ENCODE peak calls at places on chromosome 3, in six cellular contexts. One of them, this sample, is unnamed.

GRCh38 chr3:159911011-159911663 is 77.5 kb upstream of the IL12A start:
- DNase-seq in mammary epithelial cell: peak; percentile 17
- DNase-seq in GM12878: no peak
- DNase-seq in neuronal stem cell: no peak
- DNase-seq in colonic mucosa: no peak
- DNase-seq in IMR-90: no peak
- DNase-seq in this sample: no peak

GRCh38 chr3:142964150-142964498 is 650 bp upstream of the PAQR9 start:
- DNase-seq in mammary epithelial cell: no peak
- DNase-seq in IMR-90: peak; percentile 4
- DNase-seq in neuronal stem cell: peak; percentile 39
- DNase-seq in GM12878: no peak
- DNase-seq in colonic mucosa: no peak
- DNase-seq in this sample: peak; percentile 76

GRCh38 chr3:45545476-45545875 is 49.1 kb upstream of the LIMD1 start:
- DNase-seq in mammary epithelial cell: no peak
- DNase-seq in colonic mucosa: no peak
- DNase-seq in neuronal stem cell: no peak
- DNase-seq in GM12878: no peak
- DNase-seq in IMR-90: peak; percentile 45
- DNase-seq in this sample: peak; percentile 36

GRCh38 chr3:161081675-161082462 is 23.3 kb downstream of the B3GALNT1 start:
- DNase-seq in mammary epithelial cell: no peak
- DNase-seq in GM12878: no peak
- DNase-seq in neuronal stem cell: no peak
- DNase-seq in IMR-90: no peak
- DNase-seq in colonic mucosa: no peak
- DNase-seq in this sample: no peak

GRCh38 chr3:27385504-27385903 is 16.3 kb upstream of the NEK10 start:
- DNase-seq in GM12878: no peak
- DNase-seq in neuronal stem cell: no peak
- DNase-seq in IMR-90: no peak
- DNase-seq in colonic mucosa: no peak
- DNase-seq in mammary epithelial cell: no peak
- DNase-seq in this sample: no peak

GRCh38 chr3:122594025-122594424 is 16.6 kb downstream of the PARP15 start:
- DNase-seq in neuronal stem cell: no peak
- DNase-seq in IMR-90: no peak
- DNase-seq in mammary epithelial cell: no peak
- DNase-seq in colonic mucosa: no peak
- DNase-seq in GM12878: no peak
- DNase-seq in this sample: no peak

GRCh38 chr3:114206342-114206741 is 27.5 kb upstream of the DRD3 start:
- DNase-seq in colonic mucosa: no peak
- DNase-seq in GM12878: no peak
- DNase-seq in neuronal stem cell: no peak
- DNase-seq in mammary epithelial cell: no peak
- DNase-seq in IMR-90: no peak
- DNase-seq in this sample: no peak

GRCh38 chr3:12969487-12969886 is 103.7 kb downstream of the IQSEC1 start:
- DNase-seq in neuronal stem cell: no peak
- DNase-seq in mammary epithelial cell: no peak
- DNase-seq in colonic mucosa: no peak
- DNase-seq in GM12878: no peak
- DNase-seq in IMR-90: no peak
- DNase-seq in this sample: no peak

GRCh38 chr3:107216229-107216628 is 161.0 kb upstream of the CCDC54 start:
- DNase-seq in neuronal stem cell: no peak
- DNase-seq in colonic mucosa: no peak
- DNase-seq in mammary epithelial cell: no peak
- DNase-seq in IMR-90: no peak
- DNase-seq in GM12878: no peak
- DNase-seq in this sample: no peak

GRCh38 chr3:72338942-72339749 is 509.1 kb downstream of the SHQ1 start:
- DNase-seq in neuronal stem cell: no peak
- DNase-seq in colonic mucosa: no peak
- DNase-seq in mammary epithelial cell: peak; percentile 98
- DNase-seq in IMR-90: peak; percentile 97
- DNase-seq in GM12878: peak; percentile 15
- DNase-seq in this sample: no peak

GRCh38 chr3:17179381-17180205 is 294.8 kb downstream of the PLCL2 start:
- DNase-seq in colonic mucosa: no peak
- DNase-seq in mammary epithelial cell: no peak
- DNase-seq in IMR-90: peak; percentile 13
- DNase-seq in neuronal stem cell: no peak
- DNase-seq in GM12878: peak; percentile 56
- DNase-seq in this sample: no peak

GRCh38 chr3:102400142-102400541 is 34.7 kb upstream of the ZPLD1 start:
- DNase-seq in mammary epithelial cell: peak; percentile 60
- DNase-seq in IMR-90: peak; percentile 71
- DNase-seq in neuronal stem cell: no peak
- DNase-seq in GM12878: no peak
- DNase-seq in colonic mucosa: no peak
- DNase-seq in this sample: no peak

GRCh38 chr3:36075491-36075890 is 304.8 kb upstream of the STAC start:
- DNase-seq in colonic mucosa: no peak
- DNase-seq in GM12878: no peak
- DNase-seq in neuronal stem cell: no peak
- DNase-seq in IMR-90: no peak
- DNase-seq in mammary epithelial cell: peak; percentile 2
- DNase-seq in this sample: no peak

GRCh38 chr3:141191097-141191749 is 40.4 kb upstream of the PXYLP1 start:
- DNase-seq in GM12878: no peak
- DNase-seq in neuronal stem cell: no peak
- DNase-seq in mammary epithelial cell: peak; percentile 45
- DNase-seq in colonic mucosa: no peak
- DNase-seq in IMR-90: peak; percentile 6
- DNase-seq in this sample: no peak

GRCh38 chr3:146873748-146874147 is 268.6 kb upstream of the PLSCR5 start:
- DNase-seq in colonic mucosa: no peak
- DNase-seq in mammary epithelial cell: no peak
- DNase-seq in GM12878: no peak
- DNase-seq in IMR-90: no peak
- DNase-seq in neuronal stem cell: no peak
- DNase-seq in this sample: no peak

GRCh38 chr3:189132125-189132744 is 39.5 kb upstream of the TPRG1 start:
- DNase-seq in IMR-90: peak; percentile 82
- DNase-seq in colonic mucosa: peak; percentile 61
- DNase-seq in neuronal stem cell: no peak
- DNase-seq in GM12878: peak; percentile 9
- DNase-seq in mammary epithelial cell: peak; percentile 84
- DNase-seq in this sample: no peak

GRCh38 chr3:32326791-32327190 is 64.9 kb upstream of the CMTM7 start:
- DNase-seq in colonic mucosa: no peak
- DNase-seq in IMR-90: no peak
- DNase-seq in neuronal stem cell: no peak
- DNase-seq in mammary epithelial cell: no peak
- DNase-seq in GM12878: no peak
- DNase-seq in this sample: no peak
- H3K4me1 ChIP-seq in colonic mucosa: no peaks in the 10 kb centered on the region
- H3K4me1 ChIP-seq in IMR-90: no peaks in the 10 kb centered on the region
- H3K4me1 ChIP-seq in neuronal stem cell: peaks cover 23% of the 10 kb centered on the region
- H3K4me1 ChIP-seq in mammary epithelial cell: no peaks in the 10 kb centered on the region
- H3K4me1 ChIP-seq in GM12878: no peaks in the 10 kb centered on the region
- H3K4me1 ChIP-seq in this sample: peaks cover 11% of the 10 kb centered on the region

DNA sequence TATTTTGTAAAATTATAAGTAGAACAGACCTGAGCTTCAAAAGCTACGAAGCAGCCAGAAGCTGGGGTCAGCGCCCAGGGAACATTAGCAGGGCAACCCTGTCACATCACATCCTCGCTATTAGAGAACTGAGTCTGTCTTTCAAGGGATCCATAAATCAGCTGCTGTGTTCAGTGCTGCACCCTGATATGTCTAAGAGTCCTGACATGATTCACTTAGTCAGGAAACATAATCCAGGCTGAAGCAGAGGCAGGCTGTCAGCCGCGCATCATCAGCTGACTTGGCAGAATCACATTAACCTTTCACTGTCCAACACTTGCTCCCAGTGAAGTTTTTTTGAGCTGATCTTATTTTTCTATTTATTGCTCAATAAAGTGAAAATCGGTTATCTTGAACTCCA is 23.5 kb downstream of the MYH15 start:
- DNase-seq in mammary epithelial cell: peak; percentile 61
- DNase-seq in colonic mucosa: no peak
- DNase-seq in neuronal stem cell: no peak
- DNase-seq in IMR-90: peak; percentile 71
- DNase-seq in GM12878: no peak
- DNase-seq in this sample: no peak
- H3K9ac ChIP-seq in mammary epithelial cell: no peak overlapping the region
- H3K9ac ChIP-seq in colonic mucosa: no peak overlapping the region
- H3K9ac ChIP-seq in neuronal stem cell: no peak overlapping the region
- H3K9ac ChIP-seq in IMR-90: no peak overlapping the region
- H3K9ac ChIP-seq in GM12878: no peak overlapping the region
- H3K9ac ChIP-seq in this sample: no peak overlapping the region

GRCh38 chr3:167738037-167738436 is 2.5 kb downstream of the SERPINI1 start:
- DNase-seq in mammary epithelial cell: no peak
- DNase-seq in IMR-90: no peak
- DNase-seq in colonic mucosa: no peak
- DNase-seq in GM12878: no peak
- DNase-seq in neuronal stem cell: no peak
- DNase-seq in this sample: no peak

GRCh38 chr3:167739190-167739589 is 3.7 kb downstream of the SERPINI1 start:
- DNase-seq in colonic mucosa: no peak
- DNase-seq in neuronal stem cell: no peak
- DNase-seq in mammary epithelial cell: no peak
- DNase-seq in GM12878: no peak
- DNase-seq in IMR-90: no peak
- DNase-seq in this sample: no peak

GRCh38 chr3:167735233-167736107 is at the start of gene SERPINI1:
- DNase-seq in mammary epithelial cell: peak; percentile 92
- DNase-seq in colonic mucosa: peak; percentile 92
- DNase-seq in GM12878: peak; percentile 52
- DNase-seq in neuronal stem cell: peak; percentile 81
- DNase-seq in IMR-90: peak; percentile 89
- DNase-seq in this sample: peak; percentile 96

GRCh38 chr3:167736264-167736787 is 805 bp downstream of the SERPINI1 start:
- DNase-seq in mammary epithelial cell: no peak
- DNase-seq in neuronal stem cell: no peak
- DNase-seq in GM12878: no peak
- DNase-seq in IMR-90: no peak
- DNase-seq in colonic mucosa: no peak
- DNase-seq in this sample: no peak

DNA sequence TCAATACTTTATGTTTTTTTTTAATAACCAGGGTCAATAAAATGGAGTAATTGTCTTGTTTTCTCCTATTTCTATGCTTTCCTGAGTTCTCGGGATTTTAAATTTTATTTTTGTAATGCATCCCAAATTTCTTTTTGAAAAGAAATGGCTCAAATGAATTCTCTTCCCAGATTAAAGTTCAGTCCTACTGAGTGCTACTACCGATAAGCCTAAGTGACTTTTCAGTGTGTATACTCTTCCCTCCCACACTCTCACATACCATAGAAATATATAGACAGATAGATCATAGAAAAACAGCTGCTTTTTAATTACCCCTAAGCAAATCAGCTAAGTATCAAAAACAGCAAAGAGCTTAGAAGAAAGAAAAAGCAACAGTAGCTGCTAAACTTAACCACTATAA is 1.5 kb downstream of the SERPINI1 start:
- DNase-seq in GM12878: no peak
- DNase-seq in colonic mucosa: no peak
- DNase-seq in neuronal stem cell: no peak
- DNase-seq in IMR-90: no peak
- DNase-seq in mammary epithelial cell: no peak
- DNase-seq in this sample: no peak
- H3K4me1 ChIP-seq in GM12878: peaks cover 3% of the 10 kb centered on the region
- H3K4me1 ChIP-seq in colonic mucosa: peaks cover 4% of the 10 kb centered on the region
- H3K4me1 ChIP-seq in neuronal stem cell: peaks cover 2% of the 10 kb centered on the region
- H3K4me1 ChIP-seq in IMR-90: no peaks in the 10 kb centered on the region
- H3K4me1 ChIP-seq in mammary epithelial cell: no peaks in the 10 kb centered on the region
- H3K4me1 ChIP-seq in this sample: peaks cover 2% of the 10 kb centered on the region

GRCh38 chr3:126540946-126541627 is 17.1 kb downstream of the CHST13 start:
- DNase-seq in mammary epithelial cell: no peak
- DNase-seq in colonic mucosa: no peak
- DNase-seq in neuronal stem cell: no peak
- DNase-seq in GM12878: no peak
- DNase-seq in IMR-90: no peak
- DNase-seq in this sample: peak; percentile 45
- H3K9ac ChIP-seq in mammary epithelial cell: no peak overlapping the region
- H3K9ac ChIP-seq in colonic mucosa: no peak overlapping the region
- H3K9ac ChIP-seq in neuronal stem cell: no peak overlapping the region
- H3K9ac ChIP-seq in GM12878: no peak overlapping the region
- H3K9ac ChIP-seq in IMR-90: no peak overlapping the region
- H3K9ac ChIP-seq in this sample: no peak overlapping the region

GRCh38 chr3:112676659-112677234 is 35.8 kb upstream of the CCDC80 start:
- DNase-seq in neuronal stem cell: no peak
- DNase-seq in mammary epithelial cell: peak; percentile 98
- DNase-seq in colonic mucosa: peak; percentile 42
- DNase-seq in GM12878: peak; percentile 96
- DNase-seq in IMR-90: peak; percentile 99
- DNase-seq in this sample: peak; percentile 72
- H3K4me1 ChIP-seq in neuronal stem cell: peaks cover 3% of the 10 kb centered on the region
- H3K4me1 ChIP-seq in mammary epithelial cell: peaks cover 32% of the 10 kb centered on the region
- H3K4me1 ChIP-seq in colonic mucosa: no peaks in the 10 kb centered on the region
- H3K4me1 ChIP-seq in GM12878: peaks cover 21% of the 10 kb centered on the region
- H3K4me1 ChIP-seq in IMR-90: peaks cover 27% of the 10 kb centered on the region
- H3K4me1 ChIP-seq in this sample: no peaks in the 10 kb centered on the region